ENCODE peak calls at places on chromosome 10, in eight cellular contexts. One of them, this sample, is unnamed.

GRCh38 chr10:121900443-121901174 is 27.2 kb downstream of the ATE1 start:
- DNase-seq in SK-N-SH: peak
- DNase-seq in esophagus muscularis mucosa: no peak
- DNase-seq in transverse colon: no peak
- DNase-seq in H1: no peak
- DNase-seq in GM12878: no peak
- DNase-seq in stomach: no peak
- DNase-seq in suprapubic skin: no peak
- DNase-seq in this sample: no peak

GRCh38 chr10:67770537-67770936 is 67.5 kb downstream of the DNAJC12 start:
- DNase-seq in transverse colon: no peak
- DNase-seq in SK-N-SH: no peak
- DNase-seq in H1: no peak
- DNase-seq in stomach: no peak
- DNase-seq in esophagus muscularis mucosa: no peak
- DNase-seq in GM12878: peak
- DNase-seq in suprapubic skin: no peak
- DNase-seq in this sample: no peak

GRCh38 chr10:8581521-8582225 is 527.2 kb downstream of the GATA3 start:
- DNase-seq in SK-N-SH: no peak
- DNase-seq in transverse colon: no peak
- DNase-seq in GM12878: no peak
- DNase-seq in stomach: no peak
- DNase-seq in suprapubic skin: no peak
- DNase-seq in esophagus muscularis mucosa: no peak
- DNase-seq in H1: no peak
- DNase-seq in this sample: no peak

GRCh38 chr10:7610017-7610416 is 56.7 kb downstream of the ITIH5 start:
- DNase-seq in stomach: no peak
- DNase-seq in H1: no peak
- DNase-seq in suprapubic skin: no peak
- DNase-seq in transverse colon: no peak
- DNase-seq in GM12878: no peak
- DNase-seq in esophagus muscularis mucosa: no peak
- DNase-seq in SK-N-SH: no peak
- DNase-seq in this sample: no peak

GRCh38 chr10:5292196-5292735 is 72.5 kb upstream of the UCN3 start:
- DNase-seq in esophagus muscularis mucosa: peak
- DNase-seq in SK-N-SH: no peak
- DNase-seq in transverse colon: no peak
- DNase-seq in GM12878: no peak
- DNase-seq in stomach: no peak
- DNase-seq in suprapubic skin: no peak
- DNase-seq in H1: no peak
- DNase-seq in this sample: no peak

GRCh38 chr10:58384999-58385783 is at the start of gene TFAM:
- DNase-seq in SK-N-SH: peak
- DNase-seq in stomach: peak
- DNase-seq in esophagus muscularis mucosa: peak
- DNase-seq in suprapubic skin: peak
- DNase-seq in GM12878: peak
- DNase-seq in H1: peak
- DNase-seq in transverse colon: peak
- DNase-seq in this sample: peak

GRCh38 chr10:73941300-73941699 is 30.4 kb downstream of the PLAU start:
- DNase-seq in GM12878: no peak
- DNase-seq in stomach: no peak
- DNase-seq in H1: no peak
- DNase-seq in suprapubic skin: no peak
- DNase-seq in esophagus muscularis mucosa: no peak
- DNase-seq in SK-N-SH: no peak
- DNase-seq in transverse colon: no peak
- DNase-seq in this sample: no peak

GRCh38 chr10:94735197-94735596 is 27.3 kb upstream of the CYP2C19 start:
- DNase-seq in stomach: no peak
- DNase-seq in transverse colon: no peak
- DNase-seq in suprapubic skin: no peak
- DNase-seq in H1: no peak
- DNase-seq in esophagus muscularis mucosa: no peak
- DNase-seq in GM12878: no peak
- DNase-seq in SK-N-SH: no peak
- DNase-seq in this sample: no peak

GRCh38 chr10:82377608-82378007 is 502.6 kb downstream of the NRG3 start:
- DNase-seq in suprapubic skin: no peak
- DNase-seq in transverse colon: no peak
- DNase-seq in GM12878: no peak
- DNase-seq in esophagus muscularis mucosa: peak
- DNase-seq in stomach: no peak
- DNase-seq in SK-N-SH: no peak
- DNase-seq in H1: peak
- DNase-seq in this sample: no peak

GRCh38 chr10:29174389-29174788 is 114.5 kb upstream of the LYZL1 start:
- DNase-seq in suprapubic skin: no peak
- DNase-seq in H1: no peak
- DNase-seq in SK-N-SH: no peak
- DNase-seq in esophagus muscularis mucosa: no peak
- DNase-seq in GM12878: no peak
- DNase-seq in stomach: no peak
- DNase-seq in transverse colon: no peak
- DNase-seq in this sample: no peak

GRCh38 chr10:117944676-117945447 is 101.9 kb downstream of the RAB11FIP2 start:
- DNase-seq in stomach: no peak
- DNase-seq in esophagus muscularis mucosa: no peak
- DNase-seq in GM12878: no peak
- DNase-seq in suprapubic skin: no peak
- DNase-seq in transverse colon: no peak
- DNase-seq in SK-N-SH: no peak
- DNase-seq in H1: no peak
- DNase-seq in this sample: no peak

GRCh38 chr10:43048301-43049051 is 28.4 kb upstream of the RET start:
- DNase-seq in GM12878: no peak
- DNase-seq in suprapubic skin: peak
- DNase-seq in stomach: no peak
- DNase-seq in SK-N-SH: peak
- DNase-seq in esophagus muscularis mucosa: no peak
- DNase-seq in transverse colon: no peak
- DNase-seq in H1: no peak
- DNase-seq in this sample: peak

GRCh38 chr10:73920084-73920483 is 9.2 kb downstream of the PLAU start:
- DNase-seq in suprapubic skin: peak
- DNase-seq in transverse colon: peak
- DNase-seq in SK-N-SH: peak
- DNase-seq in stomach: no peak
- DNase-seq in esophagus muscularis mucosa: no peak
- DNase-seq in GM12878: no peak
- DNase-seq in H1: no peak
- DNase-seq in this sample: peak

GRCh38 chr10:129522041-129522585 is 55.1 kb downstream of the MGMT start:
- DNase-seq in esophagus muscularis mucosa: no peak
- DNase-seq in suprapubic skin: no peak
- DNase-seq in SK-N-SH: no peak
- DNase-seq in transverse colon: no peak
- DNase-seq in H1: no peak
- DNase-seq in GM12878: no peak
- DNase-seq in stomach: no peak
- DNase-seq in this sample: no peak

GRCh38 chr10:113651898-113652297 is 11.9 kb downstream of the NRAP start:
- DNase-seq in SK-N-SH: no peak
- DNase-seq in H1: no peak
- DNase-seq in stomach: no peak
- DNase-seq in suprapubic skin: no peak
- DNase-seq in esophagus muscularis mucosa: no peak
- DNase-seq in GM12878: no peak
- DNase-seq in transverse colon: no peak
- DNase-seq in this sample: no peak

GRCh38 chr10:113650172-113650571 is 13.7 kb downstream of the NRAP start:
- DNase-seq in H1: no peak
- DNase-seq in esophagus muscularis mucosa: no peak
- DNase-seq in SK-N-SH: no peak
- DNase-seq in GM12878: no peak
- DNase-seq in suprapubic skin: no peak
- DNase-seq in transverse colon: no peak
- DNase-seq in stomach: no peak
- DNase-seq in this sample: no peak

GRCh38 chr10:113648478-113648877 is 15.4 kb downstream of the NRAP start:
- DNase-seq in GM12878: no peak
- DNase-seq in H1: no peak
- DNase-seq in stomach: no peak
- DNase-seq in SK-N-SH: no peak
- DNase-seq in esophagus muscularis mucosa: no peak
- DNase-seq in suprapubic skin: no peak
- DNase-seq in transverse colon: no peak
- DNase-seq in this sample: no peak

GRCh38 chr10:113646337-113647201 is 17.3 kb downstream of the NRAP start:
- DNase-seq in GM12878: no peak
- DNase-seq in SK-N-SH: no peak
- DNase-seq in transverse colon: no peak
- DNase-seq in H1: no peak
- DNase-seq in esophagus muscularis mucosa: no peak
- DNase-seq in stomach: no peak
- DNase-seq in suprapubic skin: no peak
- DNase-seq in this sample: no peak

GRCh38 chr10:113651021-113651420 is 12.8 kb downstream of the NRAP start:
- DNase-seq in SK-N-SH: no peak
- DNase-seq in GM12878: no peak
- DNase-seq in transverse colon: no peak
- DNase-seq in stomach: no peak
- DNase-seq in H1: no peak
- DNase-seq in esophagus muscularis mucosa: no peak
- DNase-seq in suprapubic skin: no peak
- DNase-seq in this sample: no peak
- TF ChIP-seq POLR2AphosphoS5 in SK-N-SH: no peak
- TF ChIP-seq POLR2AphosphoS5 in GM12878: no peak
- TF ChIP-seq POLR2AphosphoS5 in transverse colon: no peak
- TF ChIP-seq POLR2AphosphoS5 in stomach: no peak
- TF ChIP-seq POLR2AphosphoS5 in H1: no peak
- TF ChIP-seq POLR2AphosphoS5 in esophagus muscularis mucosa: no peak
- TF ChIP-seq POLR2AphosphoS5 in suprapubic skin: no peak
- TF ChIP-seq POLR2AphosphoS5 in this sample: no peak

DNA sequence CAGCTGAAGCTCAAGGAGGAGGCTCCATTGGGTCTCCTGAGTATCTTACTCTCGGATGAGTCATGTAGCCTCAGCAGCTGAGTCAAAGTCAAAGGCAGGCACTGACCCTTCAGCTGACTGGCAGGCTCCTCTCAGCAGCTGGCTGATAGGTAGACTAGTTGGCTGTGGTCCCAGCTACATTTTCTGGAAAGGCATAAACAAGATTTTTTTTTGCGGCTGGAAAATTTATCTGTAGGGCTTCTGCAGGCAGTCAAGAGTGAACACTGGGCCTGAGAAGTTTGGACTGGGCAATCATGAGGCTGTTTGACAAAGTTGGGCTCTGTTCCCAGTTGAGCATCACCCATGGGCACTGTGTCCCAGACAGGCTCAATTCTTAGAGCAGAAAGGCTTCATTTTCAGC is 796.2 kb downstream of the CCSER2 start:
- DNase-seq in H1: no peak
- DNase-seq in suprapubic skin: no peak
- DNase-seq in GM12878: no peak
- DNase-seq in esophagus muscularis mucosa: no peak
- DNase-seq in transverse colon: no peak
- DNase-seq in SK-N-SH: no peak
- DNase-seq in stomach: no peak
- DNase-seq in this sample: no peak
- TF ChIP-seq EP300 in H1: no peak
- TF ChIP-seq EP300 in suprapubic skin: no peak
- TF ChIP-seq EP300 in GM12878: no peak
- TF ChIP-seq EP300 in esophagus muscularis mucosa: no peak
- TF ChIP-seq EP300 in transverse colon: no peak
- TF ChIP-seq EP300 in SK-N-SH: no peak
- TF ChIP-seq EP300 in stomach: no peak
- TF ChIP-seq EP300 in this sample: no peak

DNA sequence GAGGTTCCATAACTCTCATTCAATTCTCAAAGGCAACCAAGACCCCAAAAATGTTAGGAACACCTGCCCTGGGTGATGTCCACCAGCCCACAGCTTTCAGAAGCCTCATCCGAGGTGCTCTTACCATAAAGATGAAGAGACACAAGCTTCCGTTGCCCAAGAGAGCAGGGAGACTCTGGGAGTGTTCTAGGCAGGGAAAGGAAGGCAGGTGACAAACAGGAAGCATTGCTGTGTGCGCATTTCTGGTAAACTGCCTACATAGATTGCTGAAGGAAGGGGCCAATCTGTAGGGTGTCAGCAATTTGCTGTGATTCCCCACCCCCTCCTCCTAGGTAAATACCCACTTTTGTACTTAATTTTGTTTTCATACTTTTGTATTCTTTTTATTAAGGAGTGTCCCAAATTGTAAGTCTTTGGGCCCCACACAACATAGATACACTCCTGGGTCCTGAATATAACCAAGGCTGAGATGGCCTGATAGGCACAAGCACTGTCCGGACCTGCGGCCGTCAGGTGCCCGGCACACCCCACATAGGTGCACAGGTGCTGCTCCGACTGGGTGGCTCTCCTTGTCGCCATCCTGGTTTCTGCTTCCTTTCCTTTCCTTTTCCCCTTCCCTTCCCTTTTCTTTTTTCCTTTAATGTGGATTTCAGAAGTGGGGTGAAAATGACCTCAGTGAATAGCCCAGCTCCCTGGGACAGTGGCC is 51.4 kb upstream of the SMNDC1 start:
- DNase-seq in H1: no peak
- DNase-seq in SK-N-SH: no peak
- DNase-seq in transverse colon: peak
- DNase-seq in stomach: no peak
- DNase-seq in esophagus muscularis mucosa: no peak
- DNase-seq in GM12878: no peak
- DNase-seq in suprapubic skin: no peak
- DNase-seq in this sample: no peak
- TF ChIP-seq POLR2AphosphoS5 in H1: no peak
- TF ChIP-seq POLR2AphosphoS5 in SK-N-SH: no peak
- TF ChIP-seq POLR2AphosphoS5 in transverse colon: no peak
- TF ChIP-seq POLR2AphosphoS5 in stomach: no peak
- TF ChIP-seq POLR2AphosphoS5 in esophagus muscularis mucosa: no peak
- TF ChIP-seq POLR2AphosphoS5 in GM12878: peak
- TF ChIP-seq POLR2AphosphoS5 in suprapubic skin: no peak
- TF ChIP-seq POLR2AphosphoS5 in this sample: no peak

GRCh38 chr10:90997670-90998069 is 76.8 kb upstream of the ANKRD1 start:
- DNase-seq in esophagus muscularis mucosa: no peak
- DNase-seq in SK-N-SH: peak
- DNase-seq in suprapubic skin: no peak
- DNase-seq in transverse colon: no peak
- DNase-seq in H1: no peak
- DNase-seq in stomach: no peak
- DNase-seq in GM12878: no peak
- DNase-seq in this sample: no peak

GRCh38 chr10:90992462-90992861 is 71.6 kb upstream of the ANKRD1 start:
- DNase-seq in SK-N-SH: no peak
- DNase-seq in esophagus muscularis mucosa: no peak
- DNase-seq in transverse colon: no peak
- DNase-seq in suprapubic skin: no peak
- DNase-seq in H1: no peak
- DNase-seq in GM12878: no peak
- DNase-seq in stomach: no peak
- DNase-seq in this sample: no peak

GRCh38 chr10:90988802-90989201 is 67.9 kb upstream of the ANKRD1 start:
- DNase-seq in transverse colon: no peak
- DNase-seq in stomach: no peak
- DNase-seq in H1: no peak
- DNase-seq in esophagus muscularis mucosa: peak
- DNase-seq in GM12878: no peak
- DNase-seq in suprapubic skin: no peak
- DNase-seq in SK-N-SH: no peak
- DNase-seq in this sample: no peak

GRCh38 chr10:90988024-90988423 is 67.1 kb upstream of the ANKRD1 start:
- DNase-seq in SK-N-SH: no peak
- DNase-seq in H1: no peak
- DNase-seq in GM12878: no peak
- DNase-seq in stomach: no peak
- DNase-seq in transverse colon: no peak
- DNase-seq in suprapubic skin: no peak
- DNase-seq in esophagus muscularis mucosa: peak
- DNase-seq in this sample: no peak

GRCh38 chr10:90993340-90993739 is 72.5 kb upstream of the ANKRD1 start:
- DNase-seq in GM12878: no peak
- DNase-seq in suprapubic skin: no peak
- DNase-seq in stomach: no peak
- DNase-seq in transverse colon: no peak
- DNase-seq in esophagus muscularis mucosa: no peak
- DNase-seq in H1: no peak
- DNase-seq in SK-N-SH: no peak
- DNase-seq in this sample: no peak
- TF ChIP-seq EP300 in GM12878: peak
- TF ChIP-seq EP300 in suprapubic skin: no peak
- TF ChIP-seq EP300 in stomach: no peak
- TF ChIP-seq EP300 in transverse colon: no peak
- TF ChIP-seq EP300 in esophagus muscularis mucosa: no peak
- TF ChIP-seq EP300 in H1: no peak
- TF ChIP-seq EP300 in SK-N-SH: no peak
- TF ChIP-seq EP300 in this sample: no peak

This sample was measured in sigmoid colon.